ENCODE peak calls at places on chromosomes 4 and X, in eight cellular contexts. R, H, T, L, U, B, K and M are unnamed samples.

GRCh38 chr4:58514299-58514698 is 1404.1 kb upstream of the IGFBP7 start:
- DNase-seq in L (no peak), B (no peak), K (no peak), U (no peak), T (peak), R (no peak), H (no peak), M (no peak)

GRCh38 chr4:77104405-77105292 is 28.9 kb upstream of the CCNI start:
- DNase-seq in H (no peak), T (peak), L (no peak), B (peak), K (peak), R (no peak), U (no peak), M (peak)

GRCh38 chr4:14607001-14607400 is 395.3 kb upstream of the CPEB2 start:
- DNase-seq in U (no peak), B (no peak), H (no peak), L (no peak), K (no peak), R (no peak), T (no peak), M (no peak)

GRCh38 chrX:22952011-22952410 is 47.7 kb upstream of the DDX53 start:
- DNase-seq in T (no peak), U (no peak), K (no peak), H (no peak), B (no peak), R (no peak), L (no peak), M (no peak)

GRCh38 chr4:20253799-20254409 is 2.2 kb downstream of the SLIT2 start:
- DNase-seq in T (no peak), H (no peak), B (no peak), R (no peak), K (peak), U (no peak), L (no peak), M (no peak)

GRCh38 chr4:121100093-121100775 is 27.9 kb upstream of the NDNF start:
- DNase-seq in H (no peak), U (no peak), R (no peak), T (no peak), L (no peak), B (no peak), K (no peak), M (no peak)

GRCh38 chr4:87865960-87866598 is 33.3 kb downstream of the MEPE start:
- DNase-seq in T (no peak), K (no peak), H (no peak), B (peak), L (no peak), R (no peak), U (no peak), M (no peak)

GRCh38 chrX:152635941-152636340 is 1.8 kb upstream of the GABRQ start:
- DNase-seq in U (peak), B (peak), R (no peak), T (peak), L (peak), H (no peak), K (no peak), M (no peak)

GRCh38 chr4:76447326-76447954 is 12.4 kb downstream of the SHROOM3 start:
- DNase-seq in R (no peak), U (no peak), K (no peak), T (no peak), B (no peak), H (no peak), L (no peak), M (no peak)

GRCh38 chr4:137370699-137371098 is 161.6 kb downstream of the PCDH18 start:
- DNase-seq in B (no peak), R (no peak), U (no peak), H (no peak), T (no peak), L (no peak), K (no peak), M (no peak)

GRCh38 chr4:103754844-103755243 is 35.1 kb upstream of the TACR3 start:
- DNase-seq in T (peak), L (no peak), U (no peak), H (no peak), B (no peak), K (no peak), R (no peak), M (no peak)

GRCh38 chr4:3371038-3371437 is 70.7 kb upstream of the HGFAC start:
- DNase-seq in T (no peak), U (no peak), B (no peak), K (no peak), L (no peak), R (no peak), H (no peak), M (no peak)